ENCODE peak calls at places on chromosome 11, in four cellular contexts. G is HTR-8/SVneo, T is spleen, W is iPS DF 19.7. Q is an unnamed sample.

GRCh38 chr11:1437500-1437899 is 47.8 kb downstream of the BRSK2 start:
- DNase-seq in W (no peak), G (peak; percentile 56), T (peak; percentile 86), Q (no peak)

GRCh38 chr11:33147559-33147958 is 13.7 kb downstream of the CSTF3 start:
- DNase-seq in T (no peak), G (no peak), W (no peak), Q (peak; percentile 17)

GRCh38 chr11:69144316-69144715 is 11.4 kb upstream of the SMIM38 start:
- DNase-seq in T (no peak), G (no peak), W (no peak), Q (no peak)

GRCh38 chr11:79352304-79352703 is 88.5 kb downstream of the TENM4 start:
- DNase-seq in G (no peak), W (no peak), T (no peak), Q (no peak)

GRCh38 chr11:132123449-132123848 is 753.0 kb downstream of the NTM start:
- DNase-seq in G (no peak), W (no peak), T (no peak), Q (no peak)

GRCh38 chr11:108221981-108222685 is at the start of gene NPAT:
- DNase-seq in G (no peak), W (no peak), T (no peak), Q (no peak)

GRCh38 chr11:75273331-75273988 is 32.9 kb downstream of the TPBGL start:
- DNase-seq in G (no peak), T (peak; percentile 69), W (no peak), Q (no peak)

GRCh38 chr11:130070829-130071205 is 1.1 kb downstream of the APLP2 start:
- DNase-seq in T (peak; percentile 86), W (no peak), G (peak; percentile 9), Q (peak; percentile 31)

GRCh38 chr11:92153542-92153941 is 71.1 kb upstream of the FAT3 start:
- DNase-seq in G (no peak), T (no peak), W (no peak), Q (no peak)

GRCh38 chr11:44917741-44918140 is 32.9 kb downstream of the TP53I11 start:
- DNase-seq in T (no peak), G (no peak), W (no peak), Q (no peak)

GRCh38 chr11:36216061-36216615 is 73.1 kb downstream of the COMMD9 start:
- DNase-seq in T (no peak), W (no peak), G (no peak), Q (no peak)

GRCh38 chr11:85682330-85683305 is 3.4 kb downstream of the CCDC89 start:
- DNase-seq in T (peak; percentile 85), G (no peak), W (no peak), Q (peak; percentile 39)

Q was measured in lung microvascular endothelial cell.